ENCODE peak calls at places on chromosomes 6 and 20, in four cellular contexts. D, L, M and V are unnamed samples.

GRCh38 chr6:154615483-154616025 is 105.1 kb upstream of the CNKSR3 start:
- DNase-seq in D (peak), L (peak), M (peak), V (peak)

GRCh38 chr6:152338335-152339125 is 298.6 kb downstream of the SYNE1 start:
- DNase-seq in D (peak), L (no peak), M (peak), V (peak)

GRCh38 chr6:3392059-3392458 is 64.8 kb downstream of the SLC22A23 start:
- DNase-seq in D (no peak), L (no peak), M (no peak), V (no peak)

GRCh38 chr6:122491915-122492537 is 20.4 kb upstream of the SERINC1 start:
- DNase-seq in D (peak), L (no peak), M (peak), V (peak)

GRCh38 chr6:43089467-43089866 is 13.4 kb downstream of the PTK7 start:
- DNase-seq in D (no peak), L (no peak), M (no peak), V (no peak)

GRCh38 chr6:45160305-45160704 is 167.8 kb upstream of the RUNX2 start:
- DNase-seq in D (no peak), L (no peak), M (no peak), V (no peak)

GRCh38 chr6:95230071-95230740 is 347.1 kb upstream of the MANEA start:
- DNase-seq in D (no peak), L (no peak), M (no peak), V (no peak)

GRCh38 chr6:87397656-87398055 is 10.1 kb upstream of the CFAP206 start:
- DNase-seq in D (no peak), L (no peak), M (no peak), V (no peak)

GRCh38 chr20:32810941-32811340 is 8.8 kb upstream of the MAPRE1 start:
- DNase-seq in D (no peak), L (no peak), M (no peak), V (no peak)

GRCh38 chr6:33206864-33207568 is 1.3 kb upstream of the RING1 start:
- DNase-seq in D (no peak), L (peak), M (no peak), V (no peak)

GRCh38 chr20:51280047-51280446 is 257.1 kb upstream of the KCNG1 start:
- DNase-seq in D (no peak), L (no peak), M (no peak), V (no peak)

GRCh38 chr6:9208956-9209355 is 773.6 kb upstream of the SLC35B3 start:
- DNase-seq in D (no peak), L (no peak), M (no peak), V (no peak)

DNA sequence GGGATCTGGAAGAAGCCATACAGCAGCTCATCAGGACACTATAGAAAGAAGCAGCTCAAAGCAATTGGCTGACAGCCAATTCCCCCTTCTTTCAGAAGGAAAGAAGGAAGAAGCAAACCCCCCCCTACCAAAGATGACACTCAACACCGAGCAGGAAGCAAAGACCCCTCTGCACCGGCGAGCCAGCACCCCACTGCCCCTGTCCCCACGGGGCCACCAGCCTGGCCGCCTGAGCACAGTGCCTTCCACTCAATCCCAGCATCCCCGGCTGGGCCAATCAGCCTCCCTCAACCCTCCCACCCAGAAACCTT is 1.2 kb downstream of the REM1 start:
- DNase-seq in D (no peak), L (no peak), M (no peak), V (no peak)
- H3K4me3 ChIP-seq in D (no peak), L (no peak), M (no peak), V (no peak)

GRCh38 chr20:9211016-9211760 is 142.3 kb downstream of the PLCB4 start:
- DNase-seq in D (no peak), L (no peak), M (no peak), V (no peak)

GRCh38 chr20:9214676-9215075 is 145.8 kb downstream of the PLCB4 start:
- DNase-seq in D (peak), L (no peak), M (no peak), V (no peak)

GRCh38 chr20:9220874-9221547 is 152.1 kb downstream of the PLCB4 start:
- DNase-seq in D (peak), L (no peak), M (no peak), V (no peak)

GRCh38 chr20:9218412-9219001 is 149.6 kb downstream of the PLCB4 start:
- DNase-seq in D (peak), L (no peak), M (no peak), V (no peak)

GRCh38 chr20:9215539-9215938 is 146.7 kb downstream of the PLCB4 start:
- DNase-seq in D (no peak), L (no peak), M (no peak), V (no peak)
- TF ChIP-seq CTCF in D (peak), L (no peak), M (peak), V (peak)

GRCh38 chr6:39999006-39999867 is 65.0 kb upstream of the MOCS1 start:
- DNase-seq in D (no peak), L (no peak), M (no peak), V (no peak)
- H3K4me3 ChIP-seq in D (no peak), L (no peak), M (no peak), V (no peak)

GRCh38 chr6:107075951-107076381 is 39.3 kb downstream of the BEND3 start:
- DNase-seq in D (peak), L (no peak), M (no peak), V (no peak)
- TF ChIP-seq CTCF in D (peak), L (no peak), M (no peak), V (no peak)

GRCh38 chr6:35724059-35724458 is 12.8 kb upstream of the ARMC12 start:
- DNase-seq in D (no peak), L (no peak), M (no peak), V (no peak)

GRCh38 chr6:35724471-35724870 is 12.4 kb upstream of the ARMC12 start:
- DNase-seq in D (no peak), L (no peak), M (no peak), V (no peak)

GRCh38 chr6:35725081-35725708 is 11.6 kb upstream of the ARMC12 start:
- DNase-seq in D (no peak), L (no peak), M (no peak), V (no peak)

GRCh38 chr6:35727206-35727934 is 9.5 kb upstream of the ARMC12 start:
- DNase-seq in D (peak), L (peak), M (peak), V (peak)

GRCh38 chr6:35725721-35726438 is 11.0 kb upstream of the ARMC12 start:
- DNase-seq in D (peak), L (peak), M (peak), V (peak)
- H3K4me3 ChIP-seq in D (no peak), L (no peak), M (no peak), V (peak)

GRCh38 chr20:44495802-44496481 is 20.3 kb downstream of the TTPAL start:
- DNase-seq in D (peak), L (no peak), M (no peak), V (no peak)

GRCh38 chr20:44494681-44495080 is 19.0 kb downstream of the TTPAL start:
- DNase-seq in D (no peak), L (no peak), M (no peak), V (no peak)

GRCh38 chr20:44496976-44497375 is 21.3 kb downstream of the TTPAL start:
- DNase-seq in D (no peak), L (no peak), M (no peak), V (no peak)

GRCh38 chr20:44494266-44494665 is 18.6 kb downstream of the TTPAL start:
- DNase-seq in D (no peak), L (no peak), M (no peak), V (no peak)

GRCh38 chr20:44495257-44495656 is 19.6 kb downstream of the TTPAL start:
- DNase-seq in D (peak), L (no peak), M (no peak), V (no peak)
- TF ChIP-seq CTCF in D (no peak), L (no peak), M (no peak), V (no peak)

DNA sequence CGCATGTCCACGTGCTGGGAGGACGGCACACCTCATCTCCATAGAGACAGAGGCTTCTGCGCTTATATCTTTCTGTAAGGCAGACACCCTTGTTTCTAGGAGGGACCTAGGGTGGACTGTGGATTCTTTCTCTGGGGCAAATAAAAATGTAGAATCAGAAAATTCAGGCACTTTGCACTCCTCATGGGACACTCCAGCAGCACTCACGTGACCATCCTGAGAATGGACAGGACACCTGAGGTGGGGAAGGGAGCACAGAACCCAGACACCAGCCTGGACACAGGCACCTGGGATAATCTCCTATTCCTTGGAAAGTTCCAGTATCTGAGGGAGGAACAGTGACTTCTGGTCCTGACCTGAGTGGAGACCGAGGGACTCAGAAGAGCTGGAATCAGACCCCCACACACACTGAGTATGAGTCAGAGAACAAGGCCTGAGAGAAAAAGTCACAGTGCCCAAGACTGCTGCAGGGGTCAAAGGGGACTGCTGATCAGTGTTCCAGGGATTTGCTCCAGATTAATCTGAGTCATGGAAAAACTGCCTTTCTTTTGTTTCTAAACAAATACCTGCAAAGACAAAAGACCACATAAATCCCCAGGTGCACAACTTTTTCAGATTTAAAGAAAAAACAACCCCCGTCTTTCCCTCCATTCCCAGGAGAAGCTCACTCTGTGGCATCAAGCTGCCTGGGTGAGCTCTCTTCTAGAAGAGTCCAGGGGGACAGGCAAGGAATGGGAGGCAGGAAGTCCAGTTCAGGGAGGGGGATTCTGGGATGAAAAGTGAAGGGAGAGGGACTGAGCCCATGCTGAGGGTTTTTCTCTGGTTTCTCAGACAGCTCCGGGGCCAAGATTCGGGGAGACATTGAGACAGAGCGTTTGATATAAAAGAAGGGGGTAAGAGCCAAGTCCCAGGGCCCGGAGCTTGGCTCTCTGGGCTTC is 35.6 kb upstream of the MICB start:
- DNase-seq in D (no peak), L (no peak), M (no peak), V (no peak)
- H3K4me3 ChIP-seq in D (no peak), L (peak), M (peak), V (peak)

GRCh38 chr6:11241154-11241792 is 8.8 kb upstream of the NEDD9 start:
- DNase-seq in D (no peak), L (no peak), M (no peak), V (no peak)

GRCh38 chr6:11242709-11243108 is 10.2 kb upstream of the NEDD9 start:
- DNase-seq in D (peak), L (no peak), M (no peak), V (no peak)

GRCh38 chr6:11243861-11244260 is 11.4 kb upstream of the NEDD9 start:
- DNase-seq in D (no peak), L (no peak), M (no peak), V (no peak)

GRCh38 chr6:11244387-11245126 is 12.1 kb upstream of the NEDD9 start:
- DNase-seq in D (no peak), L (no peak), M (no peak), V (no peak)

DNA sequence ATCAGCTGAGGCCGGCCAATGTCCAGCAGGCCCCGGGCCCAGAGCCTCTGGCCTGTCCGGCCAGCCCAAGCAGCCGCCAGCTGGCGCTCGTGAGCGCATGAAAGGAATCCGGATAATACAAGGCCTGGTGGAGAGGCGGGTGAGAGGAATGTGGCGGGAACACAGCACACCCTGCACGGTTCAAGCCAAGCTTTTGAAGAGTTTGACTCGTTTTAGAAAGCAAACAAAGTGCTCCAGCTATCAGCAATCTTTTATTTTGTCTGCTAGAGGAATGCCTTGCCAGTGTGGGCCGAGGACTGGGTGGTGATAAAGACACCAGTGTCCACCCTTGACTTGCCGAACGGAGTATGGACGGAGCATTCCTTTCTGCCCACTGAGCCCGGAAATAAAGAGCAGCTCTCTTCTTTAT is 9.3 kb upstream of the NEDD9 start:
- DNase-seq in D (peak), L (peak), M (peak), V (peak)
- TF ChIP-seq CTCF in D (peak), L (no peak), M (peak), V (peak)